ENCODE peak calls at places on chromosome 15, in nine cellular contexts. K is mucosa of descending colon; B is left ventricle myocardium inferior; A is PC-3; R is ovary; N is hepatocyte; I is cardiac muscle cell; Q is cardiac fibroblast; Z is effector memory CD4-positive, alpha-beta T cell. U is an unnamed sample.

GRCh38 chr15:55627730-55628368 is 39.7 kb upstream of the PYGO1 start:
- DNase-seq in N (peak; percentile 80), K (no peak), Q (peak; percentile 86), B (no peak), Z (no peak), R (no peak), I (no peak), A (peak; percentile 91), U (peak; percentile 38)

GRCh38 chr15:66033143-66033542 is 163.9 kb downstream of the RAB11A start:
- DNase-seq in B (no peak), Q (no peak), A (no peak), R (no peak), K (no peak), N (no peak), Z (no peak), I (no peak), U (no peak)

GRCh38 chr15:29820802-29821160 is 1.5 kb downstream of the TJP1 start:
- DNase-seq in Z (no peak), R (no peak), N (no peak), I (no peak), A (peak; percentile 33), Q (peak; percentile 22), K (no peak), B (no peak), U (no peak)

GRCh38 chr15:28942046-28942445 is 56.3 kb downstream of the APBA2 start:
- DNase-seq in K (no peak), Z (no peak), R (peak; percentile 7), N (no peak), Q (no peak), A (no peak), B (no peak), I (no peak), U (peak; percentile 29)

GRCh38 chr15:34109775-34110663 is 8.1 kb downstream of the PGBD4 start:
- DNase-seq in K (no peak), Z (no peak), A (peak; percentile 63), B (no peak), R (no peak), N (peak; percentile 38), Q (peak; percentile 67), I (peak; percentile 40), U (no peak)

GRCh38 chr15:40320409-40320808 is 3.1 kb upstream of the INAFM2 start:
- DNase-seq in A (no peak), K (no peak), Q (no peak), I (no peak), Z (no peak), B (no peak), N (no peak), R (peak; percentile 13), U (no peak)

GRCh38 chr15:60115579-60116415 is 111.7 kb downstream of the FOXB1 start:
- DNase-seq in K (no peak), N (no peak), Q (peak; percentile 59), B (no peak), R (no peak), I (no peak), A (peak; percentile 28), Z (no peak), U (no peak)

GRCh38 chr15:88331291-88331690 is 74.8 kb upstream of the NTRK3 start:
- DNase-seq in A (peak; percentile 33), Z (no peak), N (peak; percentile 75), I (peak; percentile 85), R (no peak), B (no peak), K (peak; percentile 26), Q (peak; percentile 21), U (no peak)

GRCh38 chr15:59522988-59523461 is 85.0 kb downstream of the FAM81A start:
- DNase-seq in R (no peak), B (no peak), Q (no peak), I (no peak), K (no peak), N (peak; percentile 16), A (no peak), Z (peak; percentile 6), U (no peak)

GRCh38 chr15:94086360-94086759 is 145.0 kb upstream of the MCTP2 start:
- DNase-seq in N (no peak), Z (no peak), K (no peak), I (no peak), R (no peak), B (no peak), A (no peak), Q (no peak), U (no peak)

GRCh38 chr15:40379853-40380252 is 2.7 kb upstream of the KNSTRN start:
- DNase-seq in N (peak; percentile 68), K (no peak), B (peak; percentile 35), A (peak; percentile 96), Q (peak; percentile 99), Z (no peak), I (no peak), R (no peak), U (peak; percentile 62)

GRCh38 chr15:45414215-45414885 is 36.0 kb upstream of the GATM start:
- DNase-seq in Q (no peak), R (no peak), Z (no peak), A (no peak), N (no peak), B (no peak), K (no peak), I (no peak), U (no peak)

GRCh38 chr15:81502436-81502835 is 128.4 kb upstream of the TMC3 start:
- DNase-seq in Q (no peak), B (no peak), R (no peak), A (no peak), K (no peak), Z (no peak), I (no peak), N (no peak), U (no peak)

GRCh38 chr15:69760890-69761568 is 308.4 kb downstream of the RPLP1 start:
- DNase-seq in Q (peak; percentile 99), I (no peak), Z (peak; percentile 78), B (peak; percentile 26), N (peak; percentile 84), R (peak; percentile 72), K (peak; percentile 37), A (peak; percentile 86), U (peak; percentile 54)

GRCh38 chr15:86591994-86592746 is 512.5 kb downstream of the AGBL1 start:
- DNase-seq in I (no peak), B (peak; percentile 71), N (no peak), Z (no peak), Q (no peak), K (peak; percentile 43), A (no peak), R (no peak), U (no peak)

DNA sequence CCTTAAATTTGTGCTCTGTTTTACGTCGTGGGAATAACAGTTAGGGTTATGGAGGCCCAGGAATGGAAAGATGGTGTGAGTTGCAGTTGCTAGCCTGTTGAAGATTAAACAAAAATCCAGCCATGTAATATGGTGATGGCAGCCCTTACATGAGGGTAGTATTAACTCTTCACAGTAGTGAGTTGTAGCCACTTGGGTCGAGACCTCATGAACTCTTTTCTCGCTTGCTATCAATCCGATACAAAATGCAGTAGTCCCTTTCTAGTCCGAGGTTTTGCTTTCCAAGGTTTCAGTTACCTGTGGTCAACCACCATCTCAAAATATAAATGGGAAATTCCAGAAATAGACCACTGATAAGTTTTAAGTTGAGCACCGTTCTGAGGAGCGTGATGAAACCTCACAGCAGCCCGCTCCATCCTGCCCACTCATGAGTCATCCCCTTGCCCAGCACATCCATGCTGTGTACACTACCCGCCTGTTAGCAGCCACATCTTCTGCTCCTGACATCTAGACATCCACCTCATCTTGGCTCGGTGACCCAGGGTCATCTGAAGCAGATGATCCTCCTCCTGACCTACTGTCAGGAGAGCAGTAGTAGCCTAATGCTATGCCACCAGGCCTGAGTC is 177.9 kb downstream of the CDIN1 start:
- DNase-seq in Z (no peak), A (peak; percentile 27), B (no peak), Q (peak; percentile 24), K (no peak), R (no peak), N (no peak), I (no peak), U (no peak)
- H3K4me3 ChIP-seq in Z (no peak overlapping the region), A (no peak overlapping the region), B (no peak overlapping the region), Q (no peak overlapping the region), K (no peak overlapping the region), R (no peak overlapping the region), N (no peak overlapping the region), I (no peak overlapping the region), U (no peak overlapping the region)

GRCh38 chr15:75532413-75533250 is 46.5 kb downstream of the PTPN9 start:
- DNase-seq in R (peak; percentile 76), I (peak; percentile 67), K (no peak), N (peak; percentile 52), Q (peak; percentile 84), B (peak; percentile 57), Z (no peak), A (peak; percentile 46), U (peak; percentile 63)
- H3K4me3 ChIP-seq in R (no peak overlapping the region), I (no peak overlapping the region), K (no peak overlapping the region), N (no peak overlapping the region), Q (no peak overlapping the region), B (peak overlapping the region; percentile 11), Z (no peak overlapping the region), A (no peak overlapping the region), U (no peak overlapping the region)

GRCh38 chr15:74955796-74956647 is 550 bp downstream of the RPP25 start:
- DNase-seq in Q (peak; percentile 85), N (peak; percentile 90), I (peak; percentile 77), R (peak; percentile 88), B (peak; percentile 83), A (no peak), Z (peak; percentile 25), K (peak; percentile 90), U (peak; percentile 89)

GRCh38 chr15:74954515-74954914 is 2.1 kb downstream of the RPP25 start:
- DNase-seq in Z (no peak), B (peak; percentile 37), N (peak; percentile 86), Q (peak; percentile 89), I (peak; percentile 64), A (no peak), K (no peak), R (peak; percentile 80), U (no peak)

GRCh38 chr15:74957301-74958035 is 896 bp upstream of the RPP25 start:
- DNase-seq in N (no peak), I (peak; percentile 32), A (no peak), R (no peak), Q (peak; percentile 59), Z (no peak), B (peak; percentile 59), K (no peak), U (no peak)

GRCh38 chr15:74956648-74957300 is at the start of gene RPP25:
- DNase-seq in A (peak; percentile 77), Q (peak; percentile 90), R (peak; percentile 88), N (peak; percentile 88), Z (peak; percentile 44), I (peak; percentile 81), B (peak; percentile 84), K (peak; percentile 93), U (peak; percentile 87)

GRCh38 chr15:74955017-74955416 is 1.6 kb downstream of the RPP25 start:
- DNase-seq in R (no peak), K (no peak), B (no peak), N (peak; percentile 27), Q (peak; percentile 36), A (no peak), I (no peak), Z (no peak), U (no peak)
- H3K4me3 ChIP-seq in R (peak overlapping the region; percentile 56), K (no peak overlapping the region), B (peak overlapping the region; percentile 81), N (peak overlapping the region; percentile 76), Q (peak overlapping the region; percentile 57), A (no peak overlapping the region), I (peak overlapping the region; percentile 41), Z (no peak overlapping the region), U (peak overlapping the region; percentile 54)

DNA sequence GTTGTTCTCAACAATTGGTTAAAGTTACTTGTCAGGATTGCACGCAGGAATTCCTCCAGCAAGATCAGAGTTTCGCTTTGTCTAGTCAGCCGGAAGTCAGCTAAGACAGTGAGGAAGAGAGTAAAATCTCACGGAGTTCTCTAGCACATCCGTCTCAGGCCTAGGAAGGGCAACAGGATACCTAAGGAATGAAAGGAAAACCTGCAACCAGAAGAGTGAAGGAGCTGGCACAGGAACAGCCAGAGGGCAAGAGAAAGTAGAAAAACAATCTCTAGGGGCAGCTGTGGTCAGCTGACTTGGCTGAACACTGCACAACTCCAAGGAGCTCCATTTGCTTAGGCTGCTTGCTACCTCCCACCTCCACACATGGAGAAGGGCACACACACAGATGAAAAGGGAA is 23.7 kb downstream of the RORA start:
- DNase-seq in K (no peak), N (no peak), Z (no peak), B (no peak), A (no peak), Q (no peak), R (peak; percentile 42), I (no peak), U (no peak)
- H3K4me3 ChIP-seq in K (no peak overlapping the region), N (no peak overlapping the region), Z (no peak overlapping the region), B (peak overlapping the region; percentile 47), A (no peak overlapping the region), Q (peak overlapping the region; percentile 2), R (peak overlapping the region; percentile 25), I (no peak overlapping the region), U (peak overlapping the region; percentile 10)

U was measured in stomach.